ENCODE peak calls at places on chromosome 16, in four cellular contexts. T is neuronal stem cell, V is H9, B is H1. Y is an unnamed sample.

GRCh38 chr16:50881331-50881830 is 139.5 kb downstream of the CYLD start:
- DNase-seq in T (no peak), V (peak), B (peak), Y (no peak)

GRCh38 chr16:68644715-68645493 is at the start of gene CDH3:
- DNase-seq in T (no peak), V (peak), B (peak), Y (peak)

GRCh38 chr16:49292413-49292812 is 10.8 kb upstream of the CBLN1 start:
- DNase-seq in T (no peak), V (no peak), B (no peak), Y (no peak)

GRCh38 chr16:30131869-30132475 is 9.0 kb upstream of the MAPK3 start:
- DNase-seq in T (no peak), V (no peak), B (no peak), Y (no peak)

GRCh38 chr16:49468611-49469322 is 95.2 kb downstream of the C16orf78 start:
- DNase-seq in T (no peak), V (peak), B (peak), Y (no peak)

GRCh38 chr16:50833929-50834328 is 92.0 kb downstream of the CYLD start:
- DNase-seq in T (no peak), V (no peak), B (peak), Y (no peak)

GRCh38 chr16:17375388-17376304 is 95.1 kb downstream of the XYLT1 start:
- DNase-seq in T (no peak), V (no peak), B (no peak), Y (no peak)

GRCh38 chr16:85916141-85916890 is 17.4 kb downstream of the IRF8 start:
- DNase-seq in T (no peak), V (no peak), B (no peak), Y (no peak)

GRCh38 chr16:79898703-79899102 is 298.2 kb upstream of the MAF start:
- DNase-seq in T (no peak), V (no peak), B (no peak), Y (no peak)

GRCh38 chr16:46991729-46992704 is 18.5 kb upstream of the DNAJA2 start:
- DNase-seq in T (no peak), V (peak), B (no peak), Y (no peak)

GRCh38 chr16:30541502-30542329 is 7.1 kb upstream of the ZNF747 start:
- DNase-seq in T (no peak), V (no peak), B (no peak), Y (peak)

GRCh38 chr16:70774261-70774660 is 26.7 kb downstream of the VAC14 start:
- DNase-seq in T (no peak), V (no peak), B (no peak), Y (no peak)

GRCh38 chr16:2199621-2200139 is 3.3 kb upstream of the CASKIN1 start:
- DNase-seq in T (no peak), V (no peak), B (no peak), Y (no peak)

GRCh38 chr16:55418586-55418985 is 60.4 kb upstream of the MMP2 start:
- DNase-seq in T (no peak), V (peak), B (no peak), Y (no peak)

GRCh38 chr16:10039220-10040096 is 142.8 kb downstream of the GRIN2A start:
- DNase-seq in T (peak), V (peak), B (peak), Y (peak)

GRCh38 chr16:360698-361336 is 8.3 kb upstream of the AXIN1 start:
- DNase-seq in T (no peak), V (no peak), B (no peak), Y (no peak)

GRCh38 chr16:10954903-10955302 is 10.5 kb downstream of the CLEC16A start:
- DNase-seq in T (no peak), V (no peak), B (no peak), Y (no peak)

GRCh38 chr16:76459111-76459510 is 181.9 kb downstream of the CNTNAP4 start:
- DNase-seq in T (no peak), V (no peak), B (no peak), Y (no peak)

GRCh38 chr16:22402191-22402590 is 27.8 kb upstream of the CDR2 start:
- DNase-seq in T (no peak), V (no peak), B (no peak), Y (no peak)

GRCh38 chr16:65727534-65728137 is 605.8 kb upstream of the CDH11 start:
- DNase-seq in T (no peak), V (no peak), B (no peak), Y (no peak)
- H2BK15ac ChIP-seq in T (no peak), V (no peak), B (peak), Y (no peak)

GRCh38 chr16:66359811-66360608 is 6.5 kb upstream of the CDH5 start:
- DNase-seq in T (no peak), V (no peak), B (no peak), Y (no peak)

GRCh38 chr16:66357523-66357928 is 9.0 kb upstream of the CDH5 start:
- DNase-seq in T (peak), V (peak), B (no peak), Y (peak)

GRCh38 chr16:66358231-66358630 is 8.3 kb upstream of the CDH5 start:
- DNase-seq in T (no peak), V (no peak), B (no peak), Y (no peak)

GRCh38 chr16:66360624-66361324 is 5.7 kb upstream of the CDH5 start:
- DNase-seq in T (no peak), V (no peak), B (no peak), Y (no peak)

GRCh38 chr16:66359012-66359411 is 7.5 kb upstream of the CDH5 start:
- DNase-seq in T (no peak), V (no peak), B (no peak), Y (peak)
- H2BK12ac ChIP-seq in T (no peak), V (no peak), B (peak), Y (no peak)

GRCh38 chr16:57093845-57094564 is 1.6 kb downstream of the CPNE2 start:
- DNase-seq in T (no peak), V (no peak), B (no peak), Y (no peak)

GRCh38 chr16:57091990-57092785 is at the start of gene CPNE2:
- DNase-seq in T (peak), V (peak), B (peak), Y (peak)

GRCh38 chr16:57092786-57093301 is 461 bp downstream of the CPNE2 start:
- DNase-seq in T (no peak), V (peak), B (peak), Y (peak)

GRCh38 chr16:57089406-57089805 is 3.0 kb upstream of the CPNE2 start:
- DNase-seq in T (no peak), V (no peak), B (no peak), Y (no peak)

GRCh38 chr16:57091200-57091989 is 988 bp upstream of the CPNE2 start:
- DNase-seq in T (no peak), V (peak), B (peak), Y (peak)
- H2BK5ac ChIP-seq in T (no peak), V (no peak), B (no peak), Y (no peak)

DNA sequence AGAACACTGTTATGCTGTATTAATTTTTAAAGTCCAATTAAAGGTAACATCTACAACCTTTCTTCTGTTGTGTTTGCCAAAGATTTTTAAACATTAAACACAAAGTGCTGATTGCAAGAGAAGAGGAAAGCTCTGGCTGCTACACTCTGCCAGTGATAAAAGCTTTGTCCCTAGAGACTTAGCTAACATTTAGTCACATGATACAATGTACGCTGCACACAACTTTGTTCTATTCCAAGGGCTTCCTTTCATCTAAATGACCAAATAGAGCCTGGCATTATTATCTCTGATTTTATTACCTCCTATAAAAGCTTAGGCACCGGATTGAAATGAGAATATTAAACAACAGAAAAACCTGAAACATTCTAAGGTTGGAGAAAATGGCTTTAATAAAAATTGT is 388.7 kb upstream of the PMFBP1 start:
- DNase-seq in T (no peak), V (no peak), B (no peak), Y (peak)
- H2BK15ac ChIP-seq in T (no peak), V (no peak), B (no peak), Y (no peak)

GRCh38 chr16:4087099-4087885 is 28.9 kb downstream of the ADCY9 start:
- DNase-seq in T (no peak), V (no peak), B (peak), Y (no peak)

GRCh38 chr16:4083347-4083870 is 32.8 kb downstream of the ADCY9 start:
- DNase-seq in T (no peak), V (no peak), B (no peak), Y (no peak)

GRCh38 chr16:4087990-4088577 is 28.2 kb downstream of the ADCY9 start:
- DNase-seq in T (no peak), V (no peak), B (no peak), Y (no peak)

GRCh38 chr16:4085405-4085970 is 30.8 kb downstream of the ADCY9 start:
- DNase-seq in T (no peak), V (no peak), B (no peak), Y (no peak)

DNA sequence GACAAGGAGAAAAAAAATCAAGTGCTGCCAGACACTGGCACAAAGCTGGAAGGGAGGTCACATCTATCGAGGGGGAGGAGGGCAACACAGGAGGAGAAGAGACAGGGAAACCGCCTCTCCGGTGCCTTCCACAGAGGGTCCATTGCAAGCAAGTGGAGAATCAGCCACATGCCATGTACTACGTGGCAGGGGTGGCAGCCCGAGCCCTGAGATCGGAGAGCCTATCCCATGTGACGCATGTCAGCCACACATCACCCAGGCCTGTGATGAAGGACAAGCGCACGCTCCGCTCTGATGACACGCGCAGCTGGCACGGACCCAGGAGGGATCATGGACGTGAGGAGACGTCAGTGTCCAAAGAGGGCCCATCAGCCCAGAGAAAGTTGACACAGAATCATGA is 30.1 kb downstream of the ADCY9 start:
- DNase-seq in T (no peak), V (no peak), B (no peak), Y (no peak)
- H2BK12ac ChIP-seq in T (no peak), V (no peak), B (no peak), Y (no peak)

DNA sequence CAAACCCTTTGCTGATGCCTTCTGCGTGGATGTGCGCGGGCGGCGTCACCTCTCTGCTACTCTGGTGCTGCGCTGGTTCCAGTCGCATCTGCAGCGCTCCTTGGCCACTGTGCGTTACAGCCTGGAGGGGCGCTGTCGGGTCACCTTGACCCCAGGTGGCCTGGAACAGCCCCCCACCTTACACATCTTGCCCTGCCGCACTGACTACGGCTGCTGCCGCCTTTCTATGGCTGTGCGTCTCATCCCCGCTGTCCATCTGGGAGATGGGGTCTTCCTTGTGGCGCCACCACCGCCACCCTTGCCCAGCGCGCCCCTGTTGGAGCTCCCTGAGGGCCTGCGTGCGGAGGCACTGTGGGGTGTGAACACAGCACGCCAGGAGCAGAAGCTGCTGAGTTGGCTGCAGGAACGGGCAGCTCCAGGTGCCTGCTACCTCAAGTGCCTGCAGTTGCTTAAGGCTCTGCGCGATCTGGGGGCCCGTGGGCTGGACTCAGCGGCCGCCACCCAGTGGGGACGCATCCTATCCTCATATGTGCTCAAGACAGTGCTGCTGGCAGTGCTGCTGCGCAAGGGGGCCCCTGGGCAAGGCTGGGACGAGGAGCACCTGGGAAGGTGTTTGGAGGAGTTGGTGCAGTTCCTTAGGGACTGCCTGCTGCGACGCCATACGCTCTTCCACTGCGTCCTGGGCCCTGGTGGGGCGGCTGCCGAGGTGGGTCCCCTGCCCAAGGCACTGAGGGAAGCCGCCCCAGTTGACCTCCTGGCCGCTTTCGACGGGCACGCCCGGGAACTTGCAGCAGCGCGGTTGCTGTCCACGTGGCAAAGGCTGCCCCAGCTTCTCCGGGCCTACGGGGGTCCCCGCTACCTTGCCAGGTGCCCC is 1.6 kb downstream of the ITPRIPL2 start:
- DNase-seq in T (no peak), V (no peak), B (no peak), Y (no peak)
- H2BK5ac ChIP-seq in T (peak), V (no peak), B (no peak), Y (no peak)

Y was measured in mesenchymal stem cell.